ENCODE peak calls at places on chromosomes 2 and 18, in four cellular contexts. One of them, this sample, is unnamed.
A peak's percentile ranks its signal among the peaks of the same experiment; 100 is the strongest.

GRCh38 chr18:53698907-53699306 is 525.6 kb downstream of the MBD2 start:
- DNase-seq in uterus: no peak
- DNase-seq in thoracic aorta: no peak
- DNase-seq in fibroblast of lung: no peak
- DNase-seq in this sample: peak; percentile 0

GRCh38 chr18:78970774-78971333 is 8.8 kb upstream of the SALL3 start:
- DNase-seq in uterus: no peak
- DNase-seq in thoracic aorta: no peak
- DNase-seq in fibroblast of lung: no peak
- DNase-seq in this sample: no peak

GRCh38 chr2:16323551-16324543 is 341.8 kb downstream of the CYRIA start:
- DNase-seq in uterus: no peak
- DNase-seq in thoracic aorta: no peak
- DNase-seq in fibroblast of lung: no peak
- DNase-seq in this sample: no peak

GRCh38 chr2:148298201-148298600 is 277.3 kb downstream of the MBD5 start:
- DNase-seq in uterus: no peak
- DNase-seq in thoracic aorta: no peak
- DNase-seq in fibroblast of lung: no peak
- DNase-seq in this sample: no peak

GRCh38 chr18:80228051-80228848 is 19.1 kb downstream of the PARD6G start:
- DNase-seq in uterus: no peak
- DNase-seq in thoracic aorta: no peak
- DNase-seq in fibroblast of lung: no peak
- DNase-seq in this sample: no peak

GRCh38 chr2:216918088-216918680 is 58.3 kb upstream of the TNP1 start:
- DNase-seq in uterus: peak; percentile 35
- DNase-seq in thoracic aorta: no peak
- DNase-seq in fibroblast of lung: peak; percentile 68
- DNase-seq in this sample: no peak

GRCh38 chr2:36541891-36542595 is 55.9 kb downstream of the FEZ2 start:
- DNase-seq in uterus: no peak
- DNase-seq in thoracic aorta: no peak
- DNase-seq in fibroblast of lung: no peak
- DNase-seq in this sample: no peak

GRCh38 chr2:96140941-96141623 is 2.8 kb upstream of the ASTL start:
- DNase-seq in uterus: no peak
- DNase-seq in thoracic aorta: no peak
- DNase-seq in fibroblast of lung: no peak
- DNase-seq in this sample: no peak

GRCh38 chr2:132448771-132449170 is 32.2 kb downstream of the GPR39 start:
- DNase-seq in uterus: no peak
- DNase-seq in thoracic aorta: no peak
- DNase-seq in fibroblast of lung: peak; percentile 64
- DNase-seq in this sample: no peak

GRCh38 chr2:198762456-198762855 is 695.3 kb downstream of the SATB2 start:
- DNase-seq in uterus: no peak
- DNase-seq in thoracic aorta: no peak
- DNase-seq in fibroblast of lung: peak; percentile 11
- DNase-seq in this sample: no peak

GRCh38 chr2:174931724-174932123 is 73.5 kb downstream of the CHN1 start:
- DNase-seq in uterus: no peak
- DNase-seq in thoracic aorta: no peak
- DNase-seq in fibroblast of lung: peak; percentile 52
- DNase-seq in this sample: no peak

GRCh38 chr2:165192729-165193128 is 11.1 kb downstream of the SCN3A start:
- DNase-seq in uterus: no peak
- DNase-seq in thoracic aorta: no peak
- DNase-seq in fibroblast of lung: no peak
- DNase-seq in this sample: no peak

GRCh38 chr2:130302164-130302886 is 40.4 kb upstream of the IMP4 start:
- DNase-seq in uterus: no peak
- DNase-seq in thoracic aorta: no peak
- DNase-seq in fibroblast of lung: no peak
- DNase-seq in this sample: no peak

GRCh38 chr2:36438454-36438977 is 82.9 kb downstream of the CRIM1 start:
- DNase-seq in uterus: no peak
- DNase-seq in thoracic aorta: no peak
- DNase-seq in fibroblast of lung: peak; percentile 96
- DNase-seq in this sample: no peak

GRCh38 chr2:133674433-133675331 is 106.4 kb upstream of the NCKAP5 start:
- DNase-seq in uterus: peak; percentile 20
- DNase-seq in thoracic aorta: no peak
- DNase-seq in fibroblast of lung: peak; percentile 90
- DNase-seq in this sample: no peak

GRCh38 chr2:46328316-46328715 is 31.1 kb downstream of the EPAS1 start:
- DNase-seq in uterus: peak; percentile 67
- DNase-seq in thoracic aorta: no peak
- DNase-seq in fibroblast of lung: no peak
- DNase-seq in this sample: no peak

GRCh38 chr2:151905963-151906632 is 77.9 kb upstream of the ARL5A start:
- DNase-seq in uterus: no peak
- DNase-seq in thoracic aorta: no peak
- DNase-seq in fibroblast of lung: no peak
- DNase-seq in this sample: no peak

GRCh38 chr2:96540136-96540535 is 3.6 kb downstream of the ARID5A start:
- DNase-seq in uterus: no peak
- DNase-seq in thoracic aorta: no peak
- DNase-seq in fibroblast of lung: no peak
- DNase-seq in this sample: no peak

GRCh38 chr2:222532315-222532714 is 108.0 kb downstream of the SGPP2 start:
- DNase-seq in uterus: no peak
- DNase-seq in thoracic aorta: no peak
- DNase-seq in fibroblast of lung: no peak
- DNase-seq in this sample: no peak

GRCh38 chr18:9746958-9747357 is 38.9 kb downstream of the RAB31 start:
- DNase-seq in uterus: no peak
- DNase-seq in thoracic aorta: no peak
- DNase-seq in fibroblast of lung: no peak
- DNase-seq in this sample: no peak

GRCh38 chr18:50460691-50461090 is 85.8 kb downstream of the SKA1 start:
- DNase-seq in uterus: no peak
- DNase-seq in thoracic aorta: no peak
- DNase-seq in fibroblast of lung: no peak
- DNase-seq in this sample: no peak

GRCh38 chr2:58594175-58594574 is 353.1 kb upstream of the FANCL start:
- DNase-seq in uterus: no peak
- DNase-seq in thoracic aorta: no peak
- DNase-seq in fibroblast of lung: no peak
- DNase-seq in this sample: no peak

GRCh38 chr2:224360801-224361251 is 41.1 kb downstream of the FAM124B start:
- DNase-seq in uterus: no peak
- DNase-seq in thoracic aorta: no peak
- DNase-seq in fibroblast of lung: peak; percentile 36
- DNase-seq in this sample: no peak

GRCh38 chr2:40760071-40760666 is 308.3 kb upstream of the SLC8A1 start:
- DNase-seq in uterus: peak; percentile 28
- DNase-seq in thoracic aorta: no peak
- DNase-seq in fibroblast of lung: peak; percentile 62
- DNase-seq in this sample: peak; percentile 44

GRCh38 chr2:166314022-166314759 is 61.6 kb downstream of the SCN9A start:
- DNase-seq in uterus: no peak
- DNase-seq in thoracic aorta: no peak
- DNase-seq in fibroblast of lung: peak; percentile 94
- DNase-seq in this sample: no peak

GRCh38 chr18:27226556-27227075 is 41.5 kb upstream of the CHST9 start:
- DNase-seq in uterus: no peak
- DNase-seq in thoracic aorta: no peak
- DNase-seq in fibroblast of lung: no peak
- DNase-seq in this sample: no peak

DNA sequence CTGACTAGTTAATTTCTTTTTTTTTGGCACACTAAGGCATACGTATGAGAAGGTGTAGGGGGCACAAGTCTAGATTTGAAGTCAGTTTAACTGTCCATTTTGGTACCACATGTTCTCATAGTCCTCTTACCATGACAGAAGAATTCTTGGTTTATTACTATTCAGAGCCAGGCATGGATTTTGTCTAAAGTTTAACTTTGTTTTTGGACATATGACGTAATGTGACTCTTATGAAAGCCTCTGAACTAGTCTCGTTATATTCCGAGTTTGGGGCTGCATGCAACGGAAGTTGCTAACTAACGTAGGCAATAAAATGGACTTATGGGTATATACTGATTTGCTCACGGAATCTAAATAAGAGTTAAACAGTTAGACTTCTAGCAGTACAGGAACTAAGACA is 62.9 kb downstream of the MSTN start:
- DNase-seq in uterus: no peak
- DNase-seq in thoracic aorta: no peak
- DNase-seq in fibroblast of lung: no peak
- DNase-seq in this sample: no peak
- H3K9me3 ChIP-seq in uterus: no peaks in the 10 kb centered on the region
- H3K9me3 ChIP-seq in thoracic aorta: peaks cover 10% of the 10 kb centered on the region
- H3K9me3 ChIP-seq in fibroblast of lung: no peaks in the 10 kb centered on the region
- H3K9me3 ChIP-seq in this sample: peaks cover 3% of the 10 kb centered on the region

DNA sequence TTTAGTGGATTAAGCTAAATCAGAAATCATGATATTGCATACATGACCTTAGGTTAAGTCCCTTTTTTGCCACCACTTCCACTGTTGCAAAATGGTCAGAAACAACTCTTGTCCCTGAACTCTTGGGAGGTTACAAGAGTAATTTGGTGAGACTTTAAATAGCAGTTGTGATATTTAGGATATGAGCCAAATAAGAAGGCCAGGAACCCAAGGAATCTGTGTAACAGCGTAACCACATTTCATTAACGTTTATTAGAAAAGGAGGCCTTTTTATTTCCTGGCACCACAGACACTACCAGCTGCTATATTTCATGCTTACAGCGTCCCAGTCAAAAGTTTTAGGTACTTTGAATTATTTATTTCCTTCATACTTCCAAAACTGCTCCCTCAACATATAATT is 268.0 kb downstream of the GPD2 start:
- DNase-seq in uterus: no peak
- DNase-seq in thoracic aorta: no peak
- DNase-seq in fibroblast of lung: peak; percentile 6
- DNase-seq in this sample: no peak
- H3K27me3 ChIP-seq in uterus: no peaks in the 10 kb centered on the region
- H3K27me3 ChIP-seq in thoracic aorta: no peaks in the 10 kb centered on the region
- H3K27me3 ChIP-seq in fibroblast of lung: no peaks in the 10 kb centered on the region
- H3K27me3 ChIP-seq in this sample: peaks cover 1% of the 10 kb centered on the region

GRCh38 chr18:74694436-74694835 is 96.8 kb downstream of the ZNF407 start:
- DNase-seq in uterus: no peak
- DNase-seq in thoracic aorta: no peak
- DNase-seq in fibroblast of lung: no peak
- DNase-seq in this sample: no peak

GRCh38 chr18:74698881-74699280 is 101.2 kb downstream of the ZNF407 start:
- DNase-seq in uterus: no peak
- DNase-seq in thoracic aorta: no peak
- DNase-seq in fibroblast of lung: no peak
- DNase-seq in this sample: no peak

GRCh38 chr18:74692367-74693013 is 94.8 kb downstream of the ZNF407 start:
- DNase-seq in uterus: no peak
- DNase-seq in thoracic aorta: no peak
- DNase-seq in fibroblast of lung: no peak
- DNase-seq in this sample: no peak

GRCh38 chr18:74699455-74699854 is 101.8 kb downstream of the ZNF407 start:
- DNase-seq in uterus: no peak
- DNase-seq in thoracic aorta: no peak
- DNase-seq in fibroblast of lung: no peak
- DNase-seq in this sample: no peak

DNA sequence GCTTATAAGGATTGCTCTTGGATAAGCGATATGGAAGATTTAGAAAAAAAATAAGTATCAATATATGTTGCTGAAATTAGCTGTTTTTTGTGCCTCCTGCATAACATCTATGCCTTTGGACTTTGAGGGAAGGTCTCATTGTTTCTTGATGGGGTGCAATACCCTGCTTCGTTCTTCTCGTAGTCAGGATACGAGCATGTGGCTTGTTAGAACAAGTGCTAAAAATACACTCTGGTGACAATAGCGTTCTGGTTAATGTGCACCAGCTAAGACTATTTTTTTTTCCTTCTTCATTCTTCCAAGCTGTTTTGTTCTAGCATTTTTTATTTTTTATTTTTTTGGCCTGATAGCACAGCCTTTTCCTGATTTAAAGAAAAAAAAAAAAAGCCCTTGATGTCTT is 97.5 kb downstream of the ZNF407 start:
- DNase-seq in uterus: no peak
- DNase-seq in thoracic aorta: no peak
- DNase-seq in fibroblast of lung: no peak
- DNase-seq in this sample: no peak
- H3K4me3 ChIP-seq in uterus: no peak overlapping the region
- H3K4me3 ChIP-seq in thoracic aorta: no peak overlapping the region
- H3K4me3 ChIP-seq in fibroblast of lung: no peak overlapping the region
- H3K4me3 ChIP-seq in this sample: no peak overlapping the region

GRCh38 chr2:69280796-69281412 is 106.1 kb downstream of the GFPT1 start:
- DNase-seq in uterus: no peak
- DNase-seq in thoracic aorta: no peak
- DNase-seq in fibroblast of lung: no peak
- DNase-seq in this sample: no peak
- H3K9me3 ChIP-seq in uterus: no peaks in the 10 kb centered on the region
- H3K9me3 ChIP-seq in thoracic aorta: no peaks in the 10 kb centered on the region
- H3K9me3 ChIP-seq in fibroblast of lung: no peaks in the 10 kb centered on the region
- H3K9me3 ChIP-seq in this sample: no peaks in the 10 kb centered on the region

This sample was measured in CD4-positive, CD25-positive, alpha-beta regulatory T cell.